ENCODE peak calls at places on chromosomes 7 and 10, in four cellular contexts. L, M, B and E are unnamed samples. For H3K27me3, the result is how much of the 10 kb centered on the place peaks cover.

GRCh38 chr7:149859881-149860280 is 13.9 kb upstream of the ATP6V0E2 start:
- DNase-seq in M (no peak), B (no peak), L (no peak), E (no peak)

GRCh38 chr7:128728608-128729007 is 10.6 kb upstream of the CALU start:
- DNase-seq in L (no peak), M (no peak), B (peak), E (no peak)

GRCh38 chr10:78401882-78402367 is 368.3 kb downstream of the RPS24 start:
- DNase-seq in B (no peak), M (no peak), L (peak), E (peak)

GRCh38 chr10:75547391-75548298 is 116.2 kb downstream of the LRMDA start:
- DNase-seq in M (no peak), B (peak), L (no peak), E (no peak)

GRCh38 chr10:11159543-11160215 is 142.0 kb downstream of the CELF2 start:
- DNase-seq in L (no peak), B (no peak), M (no peak), E (no peak)

GRCh38 chr10:101629781-101630419 is 41.8 kb downstream of the DPCD start:
- DNase-seq in L (no peak), M (no peak), B (no peak), E (no peak)

GRCh38 chr7:158015403-158016116 is 572.1 kb downstream of the PTPRN2 start:
- DNase-seq in L (peak), B (no peak), M (no peak), E (no peak)

GRCh38 chr7:11128500-11128899 is 154.8 kb downstream of the PHF14 start:
- DNase-seq in B (no peak), M (no peak), L (no peak), E (peak)

GRCh38 chr7:30474893-30475292 is 3.7 kb downstream of the NOD1 start:
- DNase-seq in L (no peak), M (no peak), B (no peak), E (no peak)

GRCh38 chr7:155918720-155919399 is 106.6 kb upstream of the SHH start:
- DNase-seq in M (no peak), B (peak), L (no peak), E (no peak)

GRCh38 chr7:127713758-127714157 is 61.8 kb downstream of the SND1 start:
- DNase-seq in B (no peak), M (no peak), L (no peak), E (no peak)

GRCh38 chr7:26616235-26616634 is 248.2 kb downstream of the SKAP2 start:
- DNase-seq in L (no peak), M (no peak), B (peak), E (no peak)

GRCh38 chr7:55018361-55019328 is at the start of gene EGFR:
- DNase-seq in B (peak), L (peak), M (peak), E (peak)

GRCh38 chr7:155533827-155534690 is 12.3 kb downstream of the CNPY1 start:
- DNase-seq in M (peak), B (no peak), L (no peak), E (peak)

GRCh38 chr7:128201690-128202085 is 39.4 kb upstream of the LEP start:
- DNase-seq in M (no peak), L (no peak), B (no peak), E (peak)

GRCh38 chr7:158779061-158779992 is 50.0 kb downstream of the ESYT2 start:
- DNase-seq in B (no peak), M (no peak), L (no peak), E (no peak)

GRCh38 chr10:75398630-75399460 is 2.7 kb downstream of the ZNF503 start:
- DNase-seq in L (peak), B (no peak), M (peak), E (peak)

GRCh38 chr10:3429651-3430050 is 257.1 kb upstream of the PITRM1 start:
- DNase-seq in B (no peak), M (no peak), L (no peak), E (no peak)

GRCh38 chr7:20449146-20449648 is 118.5 kb downstream of the ITGB8 start:
- DNase-seq in L (no peak), B (no peak), M (no peak), E (no peak)

GRCh38 chr10:84172435-84173356 is 905 bp upstream of the GPR15LG start:
- DNase-seq in M (no peak), B (no peak), L (no peak), E (no peak)

GRCh38 chr7:79980376-79980775 is 154.3 kb upstream of the GNAI1 start:
- DNase-seq in L (no peak), M (no peak), B (no peak), E (no peak)

GRCh38 chr10:12077580-12078180 is 8.9 kb downstream of the DHTKD1 start:
- DNase-seq in B (no peak), M (no peak), L (no peak), E (no peak)

GRCh38 chr10:90709727-90710126 is 148.1 kb downstream of the HTR7 start:
- DNase-seq in B (no peak), M (no peak), L (no peak), E (no peak)

GRCh38 chr10:12724782-12725579 is 276.5 kb downstream of the CCDC3 start:
- DNase-seq in L (no peak), B (no peak), M (no peak), E (peak)

GRCh38 chr10:6053816-6054581 is 8.2 kb downstream of the IL2RA start:
- DNase-seq in M (no peak), L (peak), B (no peak), E (no peak)

GRCh38 chr7:538764-539685 is 19.4 kb upstream of the PDGFA start:
- DNase-seq in B (peak), L (no peak), M (no peak), E (peak)

GRCh38 chr10:72593963-72594362 is 31.9 kb downstream of the MICU1 start:
- DNase-seq in B (no peak), L (no peak), M (no peak), E (no peak)

GRCh38 chr7:92955081-92955480 is 118.7 kb upstream of the CDK6 start:
- DNase-seq in L (no peak), M (no peak), B (no peak), E (no peak)

GRCh38 chr10:103969857-103970627 is 3.1 kb downstream of the SLK start:
- DNase-seq in M (no peak), L (no peak), B (no peak), E (no peak)

GRCh38 chr10:49632406-49633317 is 18.8 kb downstream of the CHAT start:
- DNase-seq in M (no peak), L (peak), B (peak), E (no peak)

GRCh38 chr10:29119374-29119773 is 169.5 kb upstream of the LYZL1 start:
- DNase-seq in L (no peak), B (no peak), M (no peak), E (peak)

GRCh38 chr10:43202224-43202656 is 64.0 kb downstream of the CSGALNACT2 start:
- DNase-seq in M (peak), B (peak), L (peak), E (peak)

GRCh38 chr7:17598846-17599245 is 300.4 kb downstream of the AHR start:
- DNase-seq in B (peak), L (no peak), M (no peak), E (no peak)

DNA sequence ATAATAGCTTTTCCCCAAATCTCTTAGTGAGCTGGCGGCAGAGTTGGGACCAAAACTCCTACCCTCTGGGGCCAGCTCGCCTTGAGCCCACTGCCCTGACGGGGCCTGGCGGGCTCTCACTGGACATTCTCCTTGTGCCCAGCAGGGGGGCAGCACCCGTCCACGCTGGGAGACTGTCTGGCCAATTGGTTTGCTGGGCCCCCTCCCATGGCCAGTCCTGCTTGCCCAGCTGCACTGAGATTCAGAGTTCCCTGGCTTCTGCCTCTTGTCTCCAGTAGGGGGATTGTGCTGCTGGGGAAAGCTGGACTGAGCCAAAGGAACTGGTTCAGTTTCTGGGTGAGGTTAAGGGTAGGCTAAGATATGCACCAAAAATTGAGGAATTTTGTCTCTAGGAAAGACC is 59.8 kb downstream of the RAMP3 start:
- DNase-seq in M (no peak), L (no peak), B (peak), E (peak)
- H3K27me3 ChIP-seq in M (under half), L (under half), B (under half), E (under half)

GRCh38 chr10:99537381-99538286 is 4.9 kb downstream of the NKX2-3 start:
- DNase-seq in B (no peak), L (no peak), M (no peak), E (peak)
- H3K27me3 ChIP-seq in B (half or more), L (half or more), M (under half), E (half or more)

GRCh38 chr10:127735723-127736221 is 1.2 kb upstream of the FOXI2 start:
- DNase-seq in M (no peak), L (no peak), B (no peak), E (peak)
- H3K27me3 ChIP-seq in M (under half), L (half or more), B (under half), E (half or more)

GRCh38 chr10:22321831-22322662 is 1.1 kb downstream of the BMI1 start:
- DNase-seq in L (peak), B (no peak), M (peak), E (peak)
- H3K27me3 ChIP-seq in L (under half), B (under half), M (under half), E (half or more)